ENCODE peak calls at places on chromosomes 13 and 19, in nine cellular contexts. One of them, this sample, is unnamed.

GRCh38 chr19:30224689-30225606 is 147.2 kb upstream of the ZNF536 start:
- DNase-seq in GOT3: no peak
- DNase-seq in stimulated activated CD8-positive, alpha-beta memory T cell treated with anti-CD3 and anti-CD28 coated beads, Interleukin-12 subunit alpha, Interleukin-12 subunit beta, amount 100 ng/mL, for 1 hour: no peak
- DNase-seq in naive thymus-derived CD4-positive, alpha-beta T cell: no peak
- DNase-seq in stimulated activated CD4-positive, alpha-beta T cell treated with anti-CD3 and anti-CD28 coated beads, Interleukin-1b, Interleukin-23, amount 100 ng/mL, for 1 hour: no peak
- DNase-seq in cardiac septum: peak; percentile 72
- DNase-seq in HuH-7: no peak
- DNase-seq in kidney glomerular epithelial cell: peak; percentile 35
- DNase-seq in fibroblast of the conjunctiva: no peak
- DNase-seq in this sample: no peak

GRCh38 chr13:32548837-32549236 is 10.2 kb upstream of the N4BP2L2 start:
- DNase-seq in GOT3: no peak
- DNase-seq in stimulated activated CD8-positive, alpha-beta memory T cell treated with anti-CD3 and anti-CD28 coated beads, Interleukin-12 subunit alpha, Interleukin-12 subunit beta, amount 100 ng/mL, for 1 hour: no peak
- DNase-seq in naive thymus-derived CD4-positive, alpha-beta T cell: no peak
- DNase-seq in stimulated activated CD4-positive, alpha-beta T cell treated with anti-CD3 and anti-CD28 coated beads, Interleukin-1b, Interleukin-23, amount 100 ng/mL, for 1 hour: no peak
- DNase-seq in cardiac septum: no peak
- DNase-seq in HuH-7: no peak
- DNase-seq in kidney glomerular epithelial cell: no peak
- DNase-seq in fibroblast of the conjunctiva: no peak
- DNase-seq in this sample: no peak

GRCh38 chr13:29954082-29955043 is 103.9 kb upstream of the UBL3 start:
- DNase-seq in GOT3: no peak
- DNase-seq in stimulated activated CD8-positive, alpha-beta memory T cell treated with anti-CD3 and anti-CD28 coated beads, Interleukin-12 subunit alpha, Interleukin-12 subunit beta, amount 100 ng/mL, for 1 hour: peak; percentile 21
- DNase-seq in naive thymus-derived CD4-positive, alpha-beta T cell: peak; percentile 33
- DNase-seq in stimulated activated CD4-positive, alpha-beta T cell treated with anti-CD3 and anti-CD28 coated beads, Interleukin-1b, Interleukin-23, amount 100 ng/mL, for 1 hour: no peak
- DNase-seq in cardiac septum: no peak
- DNase-seq in HuH-7: no peak
- DNase-seq in kidney glomerular epithelial cell: no peak
- DNase-seq in fibroblast of the conjunctiva: no peak
- DNase-seq in this sample: no peak

GRCh38 chr19:8537099-8537498 is 23.1 kb upstream of the ZNF414 start:
- DNase-seq in GOT3: no peak
- DNase-seq in stimulated activated CD8-positive, alpha-beta memory T cell treated with anti-CD3 and anti-CD28 coated beads, Interleukin-12 subunit alpha, Interleukin-12 subunit beta, amount 100 ng/mL, for 1 hour: no peak
- DNase-seq in naive thymus-derived CD4-positive, alpha-beta T cell: no peak
- DNase-seq in stimulated activated CD4-positive, alpha-beta T cell treated with anti-CD3 and anti-CD28 coated beads, Interleukin-1b, Interleukin-23, amount 100 ng/mL, for 1 hour: no peak
- DNase-seq in cardiac septum: no peak
- DNase-seq in HuH-7: no peak
- DNase-seq in kidney glomerular epithelial cell: no peak
- DNase-seq in fibroblast of the conjunctiva: no peak
- DNase-seq in this sample: no peak

GRCh38 chr13:36882829-36883390 is 37.1 kb downstream of the SMAD9 start:
- DNase-seq in GOT3: no peak
- DNase-seq in stimulated activated CD8-positive, alpha-beta memory T cell treated with anti-CD3 and anti-CD28 coated beads, Interleukin-12 subunit alpha, Interleukin-12 subunit beta, amount 100 ng/mL, for 1 hour: no peak
- DNase-seq in naive thymus-derived CD4-positive, alpha-beta T cell: no peak
- DNase-seq in stimulated activated CD4-positive, alpha-beta T cell treated with anti-CD3 and anti-CD28 coated beads, Interleukin-1b, Interleukin-23, amount 100 ng/mL, for 1 hour: no peak
- DNase-seq in cardiac septum: no peak
- DNase-seq in HuH-7: peak; percentile 48
- DNase-seq in kidney glomerular epithelial cell: no peak
- DNase-seq in fibroblast of the conjunctiva: no peak
- DNase-seq in this sample: no peak

GRCh38 chr13:19090495-19090894 is 91.1 kb downstream of the TUBA3C start:
- DNase-seq in GOT3: no peak
- DNase-seq in stimulated activated CD8-positive, alpha-beta memory T cell treated with anti-CD3 and anti-CD28 coated beads, Interleukin-12 subunit alpha, Interleukin-12 subunit beta, amount 100 ng/mL, for 1 hour: no peak
- DNase-seq in naive thymus-derived CD4-positive, alpha-beta T cell: no peak
- DNase-seq in stimulated activated CD4-positive, alpha-beta T cell treated with anti-CD3 and anti-CD28 coated beads, Interleukin-1b, Interleukin-23, amount 100 ng/mL, for 1 hour: no peak
- DNase-seq in cardiac septum: no peak
- DNase-seq in HuH-7: no peak
- DNase-seq in kidney glomerular epithelial cell: no peak
- DNase-seq in fibroblast of the conjunctiva: no peak
- DNase-seq in this sample: no peak

GRCh38 chr19:31254611-31255010 is 94.6 kb downstream of the TSHZ3 start:
- DNase-seq in GOT3: no peak
- DNase-seq in stimulated activated CD8-positive, alpha-beta memory T cell treated with anti-CD3 and anti-CD28 coated beads, Interleukin-12 subunit alpha, Interleukin-12 subunit beta, amount 100 ng/mL, for 1 hour: no peak
- DNase-seq in naive thymus-derived CD4-positive, alpha-beta T cell: no peak
- DNase-seq in stimulated activated CD4-positive, alpha-beta T cell treated with anti-CD3 and anti-CD28 coated beads, Interleukin-1b, Interleukin-23, amount 100 ng/mL, for 1 hour: no peak
- DNase-seq in cardiac septum: no peak
- DNase-seq in HuH-7: no peak
- DNase-seq in kidney glomerular epithelial cell: no peak
- DNase-seq in fibroblast of the conjunctiva: no peak
- DNase-seq in this sample: no peak

GRCh38 chr13:76148926-76149325 is 512.8 kb downstream of the LMO7 start:
- DNase-seq in GOT3: no peak
- DNase-seq in stimulated activated CD8-positive, alpha-beta memory T cell treated with anti-CD3 and anti-CD28 coated beads, Interleukin-12 subunit alpha, Interleukin-12 subunit beta, amount 100 ng/mL, for 1 hour: no peak
- DNase-seq in naive thymus-derived CD4-positive, alpha-beta T cell: no peak
- DNase-seq in stimulated activated CD4-positive, alpha-beta T cell treated with anti-CD3 and anti-CD28 coated beads, Interleukin-1b, Interleukin-23, amount 100 ng/mL, for 1 hour: no peak
- DNase-seq in cardiac septum: no peak
- DNase-seq in HuH-7: no peak
- DNase-seq in kidney glomerular epithelial cell: peak; percentile 8
- DNase-seq in fibroblast of the conjunctiva: peak; percentile 13
- DNase-seq in this sample: no peak

GRCh38 chr19:28456708-28457320 is 756.1 kb downstream of the UQCRFS1 start:
- DNase-seq in GOT3: no peak
- DNase-seq in stimulated activated CD8-positive, alpha-beta memory T cell treated with anti-CD3 and anti-CD28 coated beads, Interleukin-12 subunit alpha, Interleukin-12 subunit beta, amount 100 ng/mL, for 1 hour: no peak
- DNase-seq in naive thymus-derived CD4-positive, alpha-beta T cell: no peak
- DNase-seq in stimulated activated CD4-positive, alpha-beta T cell treated with anti-CD3 and anti-CD28 coated beads, Interleukin-1b, Interleukin-23, amount 100 ng/mL, for 1 hour: no peak
- DNase-seq in cardiac septum: no peak
- DNase-seq in HuH-7: no peak
- DNase-seq in kidney glomerular epithelial cell: no peak
- DNase-seq in fibroblast of the conjunctiva: no peak
- DNase-seq in this sample: no peak

This sample was measured in SW 1271.